ENCODE peak calls at places on chromosomes 2 and 18, in six cellular contexts. One of them, this sample, is unnamed.

GRCh38 chr2:20634430-20635095 is 16.3 kb downstream of the HS1BP3 start:
- DNase-seq in K562: peak; percentile 9
- DNase-seq in A549: no peak
- DNase-seq in WTC11: no peak
- DNase-seq in NB4: no peak
- DNase-seq in SK-N-SH: peak; percentile 57
- DNase-seq in this sample: no peak

GRCh38 chr18:78875268-78875997 is 104.2 kb upstream of the SALL3 start:
- DNase-seq in K562: peak; percentile 45
- DNase-seq in A549: no peak
- DNase-seq in WTC11: peak; percentile 67
- DNase-seq in NB4: peak; percentile 50
- DNase-seq in SK-N-SH: peak; percentile 38
- DNase-seq in this sample: no peak

GRCh38 chr2:167652401-167652800 is 595.0 kb downstream of the STK39 start:
- DNase-seq in K562: no peak
- DNase-seq in A549: no peak
- DNase-seq in WTC11: no peak
- DNase-seq in NB4: no peak
- DNase-seq in SK-N-SH: no peak
- DNase-seq in this sample: no peak

GRCh38 chr2:65366595-65367125 is 65.7 kb downstream of the SPRED2 start:
- DNase-seq in K562: peak; percentile 86
- DNase-seq in A549: peak; percentile 96
- DNase-seq in WTC11: no peak
- DNase-seq in NB4: peak; percentile 96
- DNase-seq in SK-N-SH: no peak
- DNase-seq in this sample: peak; percentile 11

GRCh38 chr2:33696234-33696633 is 97.1 kb upstream of the FAM98A start:
- DNase-seq in K562: no peak
- DNase-seq in A549: no peak
- DNase-seq in WTC11: no peak
- DNase-seq in NB4: no peak
- DNase-seq in SK-N-SH: no peak
- DNase-seq in this sample: no peak

GRCh38 chr2:221529943-221530652 is 42.0 kb downstream of the EPHA4 start:
- DNase-seq in K562: no peak
- DNase-seq in A549: no peak
- DNase-seq in WTC11: no peak
- DNase-seq in NB4: no peak
- DNase-seq in SK-N-SH: no peak
- DNase-seq in this sample: no peak

GRCh38 chr18:45656194-45656593 is 40.9 kb downstream of the SLC14A2 start:
- DNase-seq in K562: no peak
- DNase-seq in A549: no peak
- DNase-seq in WTC11: no peak
- DNase-seq in NB4: no peak
- DNase-seq in SK-N-SH: no peak
- DNase-seq in this sample: no peak

GRCh38 chr18:47775961-47776360 is 154.5 kb downstream of the SMAD2 start:
- DNase-seq in K562: peak; percentile 37
- DNase-seq in A549: no peak
- DNase-seq in WTC11: no peak
- DNase-seq in NB4: no peak
- DNase-seq in SK-N-SH: no peak
- DNase-seq in this sample: no peak

GRCh38 chr18:34158881-34159690 is 65.6 kb downstream of the NOL4 start:
- DNase-seq in K562: no peak
- DNase-seq in A549: no peak
- DNase-seq in WTC11: peak; percentile 88
- DNase-seq in NB4: no peak
- DNase-seq in SK-N-SH: peak; percentile 87
- DNase-seq in this sample: no peak

GRCh38 chr2:55922488-55922887 is 1.1 kb downstream of the EFEMP1 start:
- DNase-seq in K562: no peak
- DNase-seq in A549: no peak
- DNase-seq in WTC11: peak; percentile 22
- DNase-seq in NB4: no peak
- DNase-seq in SK-N-SH: no peak
- DNase-seq in this sample: no peak
- TF ChIP-seq MAX in K562: no peak
- TF ChIP-seq MAX in A549: no peak
- TF ChIP-seq MAX in WTC11: no peak
- TF ChIP-seq MAX in NB4: no peak
- TF ChIP-seq MAX in SK-N-SH: no peak
- TF ChIP-seq MAX in this sample: no peak

GRCh38 chr2:69798909-69799526 is 30.4 kb upstream of the GMCL1 start:
- DNase-seq in K562: peak; percentile 97
- DNase-seq in A549: no peak
- DNase-seq in WTC11: no peak
- DNase-seq in NB4: no peak
- DNase-seq in SK-N-SH: no peak
- DNase-seq in this sample: no peak

GRCh38 chr2:69797836-69798465 is 31.5 kb upstream of the GMCL1 start:
- DNase-seq in K562: no peak
- DNase-seq in A549: no peak
- DNase-seq in WTC11: no peak
- DNase-seq in NB4: no peak
- DNase-seq in SK-N-SH: no peak
- DNase-seq in this sample: no peak

GRCh38 chr2:69798466-69798908 is 31.0 kb upstream of the GMCL1 start:
- DNase-seq in K562: no peak
- DNase-seq in A549: no peak
- DNase-seq in WTC11: no peak
- DNase-seq in NB4: no peak
- DNase-seq in SK-N-SH: no peak
- DNase-seq in this sample: no peak

GRCh38 chr2:69804416-69804815 is 25.0 kb upstream of the GMCL1 start:
- DNase-seq in K562: no peak
- DNase-seq in A549: no peak
- DNase-seq in WTC11: no peak
- DNase-seq in NB4: no peak
- DNase-seq in SK-N-SH: no peak
- DNase-seq in this sample: no peak

GRCh38 chr2:69801745-69802144 is 27.7 kb upstream of the GMCL1 start:
- DNase-seq in K562: no peak
- DNase-seq in A549: no peak
- DNase-seq in WTC11: no peak
- DNase-seq in NB4: no peak
- DNase-seq in SK-N-SH: no peak
- DNase-seq in this sample: no peak
- TF ChIP-seq MAX in K562: no peak
- TF ChIP-seq MAX in A549: no peak
- TF ChIP-seq MAX in WTC11: no peak
- TF ChIP-seq MAX in NB4: no peak
- TF ChIP-seq MAX in SK-N-SH: no peak
- TF ChIP-seq MAX in this sample: no peak

GRCh38 chr2:46555011-46555410 is 75.6 kb downstream of the TMEM247 start:
- DNase-seq in K562: peak; percentile 41
- DNase-seq in A549: peak; percentile 37
- DNase-seq in WTC11: peak; percentile 62
- DNase-seq in NB4: peak; percentile 36
- DNase-seq in SK-N-SH: peak; percentile 28
- DNase-seq in this sample: no peak
- TF ChIP-seq MAX in K562: no peak
- TF ChIP-seq MAX in A549: no peak
- TF ChIP-seq MAX in WTC11: peak; percentile 48
- TF ChIP-seq MAX in NB4: no peak
- TF ChIP-seq MAX in SK-N-SH: no peak
- TF ChIP-seq MAX in this sample: no peak

GRCh38 chr2:28512607-28512965 is 16.7 kb downstream of the PLB1 start:
- DNase-seq in K562: no peak
- DNase-seq in A549: no peak
- DNase-seq in WTC11: no peak
- DNase-seq in NB4: no peak
- DNase-seq in SK-N-SH: no peak
- DNase-seq in this sample: no peak

GRCh38 chr2:28507806-28508764 is 12.2 kb downstream of the PLB1 start:
- DNase-seq in K562: peak; percentile 61
- DNase-seq in A549: peak; percentile 33
- DNase-seq in WTC11: no peak
- DNase-seq in NB4: no peak
- DNase-seq in SK-N-SH: no peak
- DNase-seq in this sample: no peak

GRCh38 chr2:28511871-28512606 is 16.2 kb downstream of the PLB1 start:
- DNase-seq in K562: no peak
- DNase-seq in A549: no peak
- DNase-seq in WTC11: no peak
- DNase-seq in NB4: no peak
- DNase-seq in SK-N-SH: no peak
- DNase-seq in this sample: no peak

GRCh38 chr2:28509361-28509760 is 13.5 kb downstream of the PLB1 start:
- DNase-seq in K562: no peak
- DNase-seq in A549: no peak
- DNase-seq in WTC11: no peak
- DNase-seq in NB4: no peak
- DNase-seq in SK-N-SH: no peak
- DNase-seq in this sample: no peak

DNA sequence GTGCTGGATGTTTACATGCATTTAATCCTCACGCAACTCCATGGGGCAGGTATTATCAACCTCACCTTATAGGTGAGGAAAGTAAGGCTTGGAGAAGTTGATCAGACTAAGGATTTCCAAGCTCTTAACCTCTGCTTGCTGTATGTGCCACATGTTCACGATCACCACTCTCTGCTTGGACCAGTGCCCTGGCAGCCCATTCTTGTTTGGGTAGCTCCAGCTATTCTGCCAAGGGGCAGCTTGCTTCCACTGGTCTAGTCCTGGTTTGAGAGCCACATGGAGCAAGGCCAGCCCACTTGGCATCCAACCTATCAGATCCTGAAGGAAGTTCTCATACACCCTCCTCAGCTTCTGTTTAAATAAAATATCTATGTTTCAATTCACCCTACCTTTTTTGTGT is 14.3 kb downstream of the PLB1 start:
- DNase-seq in K562: no peak
- DNase-seq in A549: no peak
- DNase-seq in WTC11: no peak
- DNase-seq in NB4: no peak
- DNase-seq in SK-N-SH: no peak
- DNase-seq in this sample: no peak
- TF ChIP-seq MAX in K562: no peak
- TF ChIP-seq MAX in A549: no peak
- TF ChIP-seq MAX in WTC11: no peak
- TF ChIP-seq MAX in NB4: no peak
- TF ChIP-seq MAX in SK-N-SH: no peak
- TF ChIP-seq MAX in this sample: no peak

GRCh38 chr2:216220976-216221375 is 111.8 kb downstream of the XRCC5 start:
- DNase-seq in K562: no peak
- DNase-seq in A549: no peak
- DNase-seq in WTC11: no peak
- DNase-seq in NB4: no peak
- DNase-seq in SK-N-SH: no peak
- DNase-seq in this sample: no peak

GRCh38 chr2:216221806-216222205 is 112.7 kb downstream of the XRCC5 start:
- DNase-seq in K562: peak; percentile 49
- DNase-seq in A549: no peak
- DNase-seq in WTC11: no peak
- DNase-seq in NB4: peak; percentile 51
- DNase-seq in SK-N-SH: no peak
- DNase-seq in this sample: no peak

GRCh38 chr2:216217904-216218260 is 108.7 kb downstream of the XRCC5 start:
- DNase-seq in K562: no peak
- DNase-seq in A549: no peak
- DNase-seq in WTC11: no peak
- DNase-seq in NB4: no peak
- DNase-seq in SK-N-SH: no peak
- DNase-seq in this sample: no peak

GRCh38 chr2:216219866-216220265 is 110.7 kb downstream of the XRCC5 start:
- DNase-seq in K562: no peak
- DNase-seq in A549: no peak
- DNase-seq in WTC11: no peak
- DNase-seq in NB4: no peak
- DNase-seq in SK-N-SH: no peak
- DNase-seq in this sample: no peak

DNA sequence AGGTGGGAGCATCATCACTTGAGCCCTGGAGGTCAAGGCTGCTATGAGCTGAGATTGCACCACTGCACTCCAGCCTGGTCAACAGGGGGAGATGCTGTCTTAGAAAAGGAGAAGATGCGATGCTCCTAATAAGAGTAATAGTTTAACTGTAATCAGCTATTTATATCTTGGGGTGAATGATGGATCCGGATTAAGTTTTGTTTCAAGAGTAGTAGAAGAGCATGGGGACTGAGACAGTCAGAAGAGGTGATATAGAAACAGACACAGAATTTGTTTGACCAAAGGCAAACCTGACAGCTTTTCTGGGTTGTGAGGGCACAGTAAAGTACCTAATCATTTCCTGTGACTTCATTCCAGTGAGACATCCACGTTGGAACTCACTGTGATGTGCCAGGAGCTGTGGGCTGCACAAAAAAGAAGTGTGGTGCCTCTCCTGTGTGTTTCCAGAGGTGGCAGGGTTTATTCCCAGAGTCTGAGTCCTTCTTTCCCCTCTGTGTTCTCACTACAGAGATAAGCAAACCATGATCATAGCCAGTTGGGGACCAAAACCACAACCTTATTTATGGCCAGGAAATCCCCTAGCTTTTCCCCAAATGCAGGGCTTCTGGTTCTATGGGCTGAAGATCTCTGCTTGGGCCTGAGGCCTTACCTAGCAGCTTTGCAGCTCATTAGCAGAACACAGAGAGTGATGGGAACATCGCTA is 113.7 kb downstream of the XRCC5 start:
- DNase-seq in K562: no peak
- DNase-seq in A549: no peak
- DNase-seq in WTC11: peak; percentile 23
- DNase-seq in NB4: peak; percentile 18
- DNase-seq in SK-N-SH: no peak
- DNase-seq in this sample: peak; percentile 64
- TF ChIP-seq MAX in K562: no peak
- TF ChIP-seq MAX in A549: no peak
- TF ChIP-seq MAX in WTC11: no peak
- TF ChIP-seq MAX in NB4: no peak
- TF ChIP-seq MAX in SK-N-SH: no peak
- TF ChIP-seq MAX in this sample: no peak